ENCODE peak calls at places on chromosomes 3 and 15, in six cellular contexts. E is glomerular endothelial cell; V is brain microvascular endothelial cell; G is activated CD4-positive, alpha-beta T cell treated with anti-CD3 and anti-CD28 coated beads, Interleukin-2, amount 10 ng/mL, durations not matched to agents 7 days and 5 days; X is glutamatergic neuron; B is thoracic aorta. U is an unnamed sample.

GRCh38 chr15:29242466-29243242 is 27.0 kb downstream of the NSMCE3 start:
- DNase-seq in X (peak; percentile 39), G (no peak), E (no peak), V (peak; percentile 19), B (no peak), U (no peak)

GRCh38 chr3:105763674-105764036 is 105.2 kb downstream of the CBLB start:
- DNase-seq in V (no peak), B (no peak), E (no peak), G (no peak), X (no peak), U (no peak)

GRCh38 chr15:22952826-22953579 is 27.2 kb downstream of the CYFIP1 start:
- DNase-seq in B (no peak), X (no peak), E (no peak), V (no peak), G (no peak), U (no peak)

GRCh38 chr3:103532986-103533385 is 1098.2 kb downstream of the ZPLD1 start:
- DNase-seq in B (no peak), X (no peak), G (no peak), V (no peak), E (no peak), U (no peak)

GRCh38 chr3:185318136-185318535 is 44.8 kb upstream of the MAP3K13 start:
- DNase-seq in B (no peak), E (no peak), G (no peak), X (no peak), V (peak; percentile 59), U (no peak)

GRCh38 chr3:141680620-141681389 is 57.3 kb upstream of the RNF7 start:
- DNase-seq in B (no peak), E (peak; percentile 77), V (peak; percentile 43), G (no peak), X (no peak), U (no peak)

GRCh38 chr3:123774474-123774873 is 109.7 kb downstream of the MYLK start:
- DNase-seq in E (no peak), X (no peak), V (no peak), G (no peak), B (no peak), U (no peak)

GRCh38 chr15:76945494-76945893 is 13.9 kb downstream of the RCN2 start:
- DNase-seq in V (no peak), G (no peak), X (no peak), E (no peak), B (no peak), U (no peak)

GRCh38 chr15:40928351-40928974 is 677 bp upstream of the DLL4 start:
- DNase-seq in X (no peak), G (no peak), E (no peak), V (no peak), B (no peak), U (no peak)

GRCh38 chr15:95799286-95800187 is 531.0 kb upstream of the NR2F2 start:
- DNase-seq in V (peak; percentile 34), B (no peak), E (no peak), G (no peak), X (no peak), U (no peak)

GRCh38 chr3:12393894-12394293 is 90.4 kb upstream of the TSEN2 start:
- DNase-seq in E (no peak), G (no peak), X (no peak), V (no peak), B (no peak), U (no peak)

GRCh38 chr15:52180851-52181450 is 10.2 kb downstream of the GNB5 start:
- DNase-seq in V (no peak), X (no peak), E (no peak), G (no peak), B (no peak), U (no peak)

GRCh38 chr15:53114960-53115359 is 324.8 kb upstream of the ONECUT1 start:
- DNase-seq in B (no peak), V (no peak), X (no peak), E (no peak), G (no peak), U (no peak)

U was measured in GOT3.